ENCODE peak calls at places on chromosomes 5 and 9, in seven cellular contexts. V, L, I, B, W, R and M are unnamed samples.

GRCh38 chr5:961002-961710 is 47.4 kb upstream of the NKD2 start:
- DNase-seq in L (no peak), I (no peak), W (no peak), B (no peak), V (no peak), R (no peak), M (no peak)

GRCh38 chr5:1386274-1386717 is 41.4 kb upstream of the CLPTM1L start:
- DNase-seq in L (peak; percentile 56), W (peak; percentile 7), R (peak; percentile 72), I (peak; percentile 31), V (peak; percentile 61), B (peak; percentile 17), M (no peak)

GRCh38 chr9:137462396-137463193 is 3.5 kb upstream of the NSMF start:
- DNase-seq in B (no peak), R (no peak), V (no peak), L (no peak), W (no peak), I (no peak), M (no peak)

GRCh38 chr5:93899026-93899600 is 157.7 kb upstream of the POU5F2 start:
- DNase-seq in W (no peak), R (no peak), B (peak; percentile 18), L (no peak), V (peak; percentile 7), I (no peak), M (no peak)

GRCh38 chr5:58582004-58582403 is 871 bp upstream of the RAB3C start:
- DNase-seq in R (no peak), W (no peak), B (no peak), V (no peak), I (no peak), L (peak; percentile 59), M (no peak)

GRCh38 chr9:127537014-127537413 is 75.1 kb upstream of the STXBP1 start:
- DNase-seq in W (peak; percentile 47), L (no peak), I (no peak), R (no peak), B (peak; percentile 82), V (peak; percentile 37), M (no peak)

GRCh38 chr9:15370496-15371464 is 51.9 kb upstream of the SNAPC3 start:
- DNase-seq in V (no peak), I (no peak), B (no peak), L (no peak), W (peak; percentile 14), R (no peak), M (no peak)

GRCh38 chr5:153965102-153965645 is 73.5 kb downstream of the FAM114A2 start:
- DNase-seq in I (no peak), W (peak; percentile 62), B (peak; percentile 71), V (peak; percentile 60), R (peak; percentile 49), L (peak; percentile 74), M (peak; percentile 54)

GRCh38 chr5:156640751-156641241 is 209.3 kb upstream of the PPP1R2B start:
- DNase-seq in B (no peak), L (no peak), I (no peak), V (no peak), R (no peak), W (no peak), M (no peak)

GRCh38 chr5:26321278-26321677 is 717.1 kb downstream of the CDH9 start:
- DNase-seq in R (no peak), I (no peak), B (no peak), V (no peak), L (no peak), W (no peak), M (no peak)

GRCh38 chr5:56522972-56523371 is 289.8 kb upstream of the ANKRD55 start:
- DNase-seq in W (peak; percentile 62), B (peak; percentile 55), V (peak; percentile 43), R (no peak), I (no peak), L (no peak), M (no peak)

GRCh38 chr5:32504923-32505596 is 60.5 kb upstream of the ZFR start:
- DNase-seq in I (no peak), L (peak; percentile 70), B (peak; percentile 87), W (peak; percentile 98), R (no peak), V (no peak), M (no peak)

GRCh38 chr5:2201011-2201410 is 318.3 kb upstream of the IRX4 start:
- DNase-seq in V (no peak), L (no peak), I (no peak), R (no peak), B (no peak), W (no peak), M (no peak)

GRCh38 chr9:97959585-97959984 is 21.6 kb upstream of the HEMGN start:
- DNase-seq in I (no peak), B (no peak), L (no peak), W (no peak), R (no peak), V (no peak), M (no peak)

GRCh38 chr5:127909078-127909477 is 174.5 kb upstream of the SLC12A2 start:
- DNase-seq in V (peak; percentile 61), W (peak; percentile 68), I (no peak), L (peak; percentile 9), R (peak; percentile 12), B (peak; percentile 49), M (no peak)

GRCh38 chr5:143205386-143205785 is 198.1 kb downstream of the NR3C1 start:
- DNase-seq in I (no peak), W (peak; percentile 87), L (no peak), B (peak; percentile 94), V (peak; percentile 86), R (peak; percentile 74), M (no peak)

GRCh38 chr5:179298181-179298993 is 46.9 kb downstream of the ADAMTS2 start:
- DNase-seq in L (no peak), B (no peak), I (no peak), V (no peak), R (no peak), W (no peak), M (no peak)

GRCh38 chr5:131171276-131171815 is 602 bp downstream of the LYRM7 start:
- DNase-seq in R (no peak), V (peak; percentile 37), W (no peak), B (peak; percentile 11), I (no peak), L (no peak), M (no peak)

GRCh38 chr9:15475923-15476536 is 34.7 kb downstream of the PSIP1 start:
- DNase-seq in V (no peak), W (no peak), L (no peak), B (no peak), I (no peak), R (no peak), M (no peak)

GRCh38 chr9:71765693-71766092 is 2.6 kb downstream of the CEMIP2 start:
- DNase-seq in B (peak; percentile 78), I (no peak), W (peak; percentile 46), V (peak; percentile 49), L (no peak), R (no peak), M (no peak)

GRCh38 chr5:56950626-56951130 is 1.2 kb downstream of the MIER3 start:
- DNase-seq in I (no peak), L (peak; percentile 64), V (peak; percentile 64), B (peak; percentile 73), W (peak; percentile 81), R (peak; percentile 69), M (peak; percentile 17)

GRCh38 chr5:94254214-94254613 is 364.2 kb downstream of the KIAA0825 start:
- DNase-seq in W (peak; percentile 15), V (no peak), I (no peak), L (no peak), B (no peak), R (no peak), M (no peak)

GRCh38 chr9:73042155-73042554 is 89.3 kb upstream of the ALDH1A1 start:
- DNase-seq in W (peak; percentile 28), L (no peak), R (no peak), I (no peak), V (peak; percentile 52), B (peak; percentile 38), M (peak; percentile 92)

GRCh38 chr5:28219539-28219938 is 1181.2 kb upstream of the CDH9 start:
- DNase-seq in B (no peak), V (no peak), W (no peak), I (no peak), R (no peak), L (no peak), M (no peak)

GRCh38 chr9:121305269-121305994 is 37.5 kb downstream of the GSN start:
- DNase-seq in R (no peak), I (no peak), W (no peak), V (no peak), B (no peak), L (no peak), M (no peak)